ENCODE peak calls at places on chromosomes 11 and 22, in four cellular contexts. I is NCI-H1105, U is HCT116, E is lower leg skin. J is an unnamed sample.

GRCh38 chr11:115333106-115333505 is 171.1 kb downstream of the CADM1 start:
- DNase-seq in E (no peak), U (no peak), I (no peak), J (no peak)

GRCh38 chr11:70694371-70694770 is 296.0 kb downstream of the CTTN start:
- DNase-seq in E (no peak), U (no peak), I (no peak), J (no peak)

GRCh38 chr22:41822289-41823057 is 10.4 kb upstream of the SREBF2 start:
- DNase-seq in I (peak), U (peak), E (no peak), J (peak)

GRCh38 chr11:130101661-130102060 is 32.0 kb downstream of the APLP2 start:
- DNase-seq in E (no peak), U (no peak), I (no peak), J (no peak)

GRCh38 chr11:68328374-68329091 is 16.1 kb downstream of the LRP5 start:
- DNase-seq in U (no peak), I (peak), E (no peak), J (no peak)

GRCh38 chr11:121104223-121104831 is 3.3 kb downstream of the TECTA start:
- DNase-seq in I (no peak), E (no peak), U (no peak), J (no peak)

GRCh38 chr11:93143186-93143585 is 54.6 kb downstream of the SLC36A4 start:
- DNase-seq in I (no peak), E (no peak), U (no peak), J (no peak)

GRCh38 chr22:37661160-37661924 is 2.8 kb downstream of the PDXP start:
- DNase-seq in E (no peak), I (no peak), U (no peak), J (no peak)

GRCh38 chr22:36036167-36036624 is 7.6 kb upstream of the RBFOX2 start:
- DNase-seq in E (no peak), I (peak), U (no peak), J (no peak)

GRCh38 chr22:27554106-27554814 is 247.3 kb downstream of the MN1 start:
- DNase-seq in U (no peak), I (no peak), E (no peak), J (peak)

GRCh38 chr11:78476066-78476465 is 58.4 kb upstream of the GAB2 start:
- DNase-seq in U (no peak), I (no peak), E (no peak), J (peak)

GRCh38 chr11:79610139-79610538 is 169.3 kb upstream of the TENM4 start:
- DNase-seq in E (no peak), I (no peak), U (no peak), J (no peak)

GRCh38 chr22:39800790-39801540 is 92.6 kb downstream of the ENTHD1 start:
- DNase-seq in E (no peak), I (peak), U (no peak), J (no peak)

GRCh38 chr22:41216984-41217383 is 11.9 kb downstream of the L3MBTL2 start:
- DNase-seq in U (no peak), E (no peak), I (peak), J (no peak)

GRCh38 chr11:67437082-67437821 is at the start of gene PTPRCAP:
- DNase-seq in I (no peak), E (peak), U (no peak), J (no peak)

GRCh38 chr22:27985323-27986275 is 66.5 kb upstream of the PITPNB start:
- DNase-seq in I (no peak), U (no peak), E (peak), J (no peak)

GRCh38 chr22:34592341-34592740 is 473.6 kb upstream of the ISX start:
- DNase-seq in U (no peak), I (no peak), E (no peak), J (no peak)

GRCh38 chr11:118924591-118925585 is 838 bp downstream of the BCL9L start:
- DNase-seq in U (no peak), I (peak), E (peak), J (no peak)

GRCh38 chr11:71213696-71214552 is 38.5 kb downstream of the SHANK2 start:
- DNase-seq in E (no peak), I (no peak), U (no peak), J (no peak)

GRCh38 chr11:35077709-35078695 is 61.0 kb upstream of the CD44 start:
- DNase-seq in I (no peak), E (no peak), U (peak), J (peak)

GRCh38 chr11:124898711-124899110 is 1.0 kb upstream of the ROBO4 start:
- DNase-seq in U (no peak), I (no peak), E (peak), J (peak)

GRCh38 chr22:32058656-32059280 is 15.7 kb downstream of the SLC5A1 start:
- DNase-seq in I (no peak), U (no peak), E (no peak), J (no peak)

GRCh38 chr11:44564653-44565007 is 833 bp upstream of the CD82 start:
- DNase-seq in U (no peak), E (peak), I (peak), J (peak)

GRCh38 chr11:107591446-107592236 is 694 bp downstream of the ELMOD1 start:
- DNase-seq in U (no peak), I (no peak), E (no peak), J (no peak)

GRCh38 chr11:108880510-108880909 is 215.6 kb downstream of the DDX10 start:
- DNase-seq in U (no peak), I (no peak), E (no peak), J (no peak)

GRCh38 chr11:131476266-131476665 is 105.9 kb downstream of the NTM start:
- DNase-seq in E (no peak), I (no peak), U (no peak), J (no peak)

GRCh38 chr22:29117799-29118477 is 45.1 kb downstream of the KREMEN1 start:
- DNase-seq in U (no peak), E (no peak), I (no peak), J (no peak)

GRCh38 chr11:117421041-117421440 is 93.4 kb downstream of the CEP164 start:
- DNase-seq in U (no peak), I (no peak), E (peak), J (no peak)

GRCh38 chr11:96257972-96258951 is 84.7 kb downstream of the MAML2 start:
- DNase-seq in I (no peak), E (no peak), U (no peak), J (no peak)

GRCh38 chr11:45905095-45905494 is 2.0 kb downstream of the FREY1 start:
- DNase-seq in U (no peak), I (no peak), E (no peak), J (no peak)

GRCh38 chr11:68543594-68543993 is 83.0 kb downstream of the PPP6R3 start:
- DNase-seq in I (no peak), E (no peak), U (no peak), J (no peak)

GRCh38 chr22:49087163-49087562 is 740.5 kb downstream of the BRD1 start:
- DNase-seq in I (no peak), U (no peak), E (no peak), J (no peak)

GRCh38 chr11:68066742-68067141 is 27.9 kb downstream of the TCIRG1 start:
- DNase-seq in E (no peak), U (no peak), I (no peak), J (no peak)

GRCh38 chr22:42974223-42974622 is 40.7 kb downstream of the PACSIN2 start:
- DNase-seq in E (no peak), I (peak), U (no peak), J (no peak)

GRCh38 chr11:73396251-73396930 is 20.2 kb downstream of the RELT start:
- DNase-seq in E (peak), U (no peak), I (no peak), J (no peak)

GRCh38 chr11:116458546-116458945 is 314.2 kb downstream of the BUD13 start:
- DNase-seq in E (no peak), I (no peak), U (no peak), J (no peak)